ENCODE peak calls at places on chromosomes 3 and 15, in nine cellular contexts. One of them, this sample, is unnamed.

GRCh38 chr15:41474941-41475340 is 18.7 kb upstream of the ITPKA start:
- DNase-seq in HuH-7: no peak
- DNase-seq in HuH-7.5: no peak
- DNase-seq in mucosa of descending colon: no peak
- DNase-seq in HS-27A: no peak
- DNase-seq in bronchial epithelial cell: no peak
- DNase-seq in stimulated activated CD8-positive, alpha-beta memory T cell treated with anti-CD3 and anti-CD28 coated beads, Interleukin-7, amount 100 ng/mL, for 24 hours: no peak
- DNase-seq in ovary: no peak
- DNase-seq in T-helper 1 cell: no peak
- DNase-seq in this sample: no peak

GRCh38 chr3:132090921-132091320 is 56.1 kb upstream of the CPNE4 start:
- DNase-seq in HuH-7: no peak
- DNase-seq in HuH-7.5: no peak
- DNase-seq in mucosa of descending colon: no peak
- DNase-seq in HS-27A: no peak
- DNase-seq in bronchial epithelial cell: peak
- DNase-seq in stimulated activated CD8-positive, alpha-beta memory T cell treated with anti-CD3 and anti-CD28 coated beads, Interleukin-7, amount 100 ng/mL, for 24 hours: no peak
- DNase-seq in ovary: no peak
- DNase-seq in T-helper 1 cell: no peak
- DNase-seq in this sample: no peak

GRCh38 chr15:45184562-45185041 is 3.2 kb downstream of the SHF start:
- DNase-seq in HuH-7: no peak
- DNase-seq in HuH-7.5: no peak
- DNase-seq in mucosa of descending colon: no peak
- DNase-seq in HS-27A: no peak
- DNase-seq in bronchial epithelial cell: no peak
- DNase-seq in stimulated activated CD8-positive, alpha-beta memory T cell treated with anti-CD3 and anti-CD28 coated beads, Interleukin-7, amount 100 ng/mL, for 24 hours: no peak
- DNase-seq in ovary: no peak
- DNase-seq in T-helper 1 cell: no peak
- DNase-seq in this sample: no peak

GRCh38 chr3:30098206-30098605 is 508.2 kb upstream of the TGFBR2 start:
- DNase-seq in HuH-7: no peak
- DNase-seq in HuH-7.5: no peak
- DNase-seq in mucosa of descending colon: no peak
- DNase-seq in HS-27A: no peak
- DNase-seq in bronchial epithelial cell: peak
- DNase-seq in stimulated activated CD8-positive, alpha-beta memory T cell treated with anti-CD3 and anti-CD28 coated beads, Interleukin-7, amount 100 ng/mL, for 24 hours: no peak
- DNase-seq in ovary: no peak
- DNase-seq in T-helper 1 cell: no peak
- DNase-seq in this sample: no peak

GRCh38 chr15:39269352-39269751 is 311.5 kb upstream of the THBS1 start:
- DNase-seq in HuH-7: no peak
- DNase-seq in HuH-7.5: no peak
- DNase-seq in mucosa of descending colon: no peak
- DNase-seq in HS-27A: no peak
- DNase-seq in bronchial epithelial cell: no peak
- DNase-seq in stimulated activated CD8-positive, alpha-beta memory T cell treated with anti-CD3 and anti-CD28 coated beads, Interleukin-7, amount 100 ng/mL, for 24 hours: no peak
- DNase-seq in ovary: no peak
- DNase-seq in T-helper 1 cell: no peak
- DNase-seq in this sample: no peak

GRCh38 chr3:81789686-81790085 is 28.2 kb upstream of the GBE1 start:
- DNase-seq in HuH-7: no peak
- DNase-seq in HuH-7.5: no peak
- DNase-seq in mucosa of descending colon: no peak
- DNase-seq in HS-27A: no peak
- DNase-seq in bronchial epithelial cell: no peak
- DNase-seq in stimulated activated CD8-positive, alpha-beta memory T cell treated with anti-CD3 and anti-CD28 coated beads, Interleukin-7, amount 100 ng/mL, for 24 hours: no peak
- DNase-seq in ovary: no peak
- DNase-seq in T-helper 1 cell: no peak
- DNase-seq in this sample: no peak

GRCh38 chr3:195007151-195007550 is 263.8 kb downstream of the XXYLT1 start:
- DNase-seq in HuH-7: no peak
- DNase-seq in HuH-7.5: no peak
- DNase-seq in mucosa of descending colon: no peak
- DNase-seq in HS-27A: no peak
- DNase-seq in bronchial epithelial cell: no peak
- DNase-seq in stimulated activated CD8-positive, alpha-beta memory T cell treated with anti-CD3 and anti-CD28 coated beads, Interleukin-7, amount 100 ng/mL, for 24 hours: no peak
- DNase-seq in ovary: no peak
- DNase-seq in T-helper 1 cell: no peak
- DNase-seq in this sample: no peak

GRCh38 chr15:48975713-48976419 is 12.1 kb upstream of the SHC4 start:
- DNase-seq in HuH-7: peak
- DNase-seq in HuH-7.5: peak
- DNase-seq in mucosa of descending colon: peak
- DNase-seq in HS-27A: peak
- DNase-seq in bronchial epithelial cell: peak
- DNase-seq in stimulated activated CD8-positive, alpha-beta memory T cell treated with anti-CD3 and anti-CD28 coated beads, Interleukin-7, amount 100 ng/mL, for 24 hours: peak
- DNase-seq in ovary: peak
- DNase-seq in T-helper 1 cell: peak
- DNase-seq in this sample: peak

GRCh38 chr15:23401627-23402026 is 45.4 kb downstream of the GOLGA6L2 start:
- DNase-seq in HuH-7: no peak
- DNase-seq in HuH-7.5: no peak
- DNase-seq in mucosa of descending colon: no peak
- DNase-seq in HS-27A: no peak
- DNase-seq in bronchial epithelial cell: no peak
- DNase-seq in stimulated activated CD8-positive, alpha-beta memory T cell treated with anti-CD3 and anti-CD28 coated beads, Interleukin-7, amount 100 ng/mL, for 24 hours: no peak
- DNase-seq in ovary: no peak
- DNase-seq in T-helper 1 cell: no peak
- DNase-seq in this sample: no peak

GRCh38 chr3:53109822-53110771 is 20.1 kb downstream of the RFT1 start:
- DNase-seq in HuH-7: peak
- DNase-seq in HuH-7.5: no peak
- DNase-seq in mucosa of descending colon: no peak
- DNase-seq in HS-27A: no peak
- DNase-seq in bronchial epithelial cell: peak
- DNase-seq in stimulated activated CD8-positive, alpha-beta memory T cell treated with anti-CD3 and anti-CD28 coated beads, Interleukin-7, amount 100 ng/mL, for 24 hours: no peak
- DNase-seq in ovary: peak
- DNase-seq in T-helper 1 cell: no peak
- DNase-seq in this sample: peak

GRCh38 chr15:96052572-96053038 is 277.9 kb upstream of the NR2F2 start:
- DNase-seq in HuH-7: no peak
- DNase-seq in HuH-7.5: no peak
- DNase-seq in mucosa of descending colon: no peak
- DNase-seq in HS-27A: no peak
- DNase-seq in bronchial epithelial cell: no peak
- DNase-seq in stimulated activated CD8-positive, alpha-beta memory T cell treated with anti-CD3 and anti-CD28 coated beads, Interleukin-7, amount 100 ng/mL, for 24 hours: no peak
- DNase-seq in ovary: no peak
- DNase-seq in T-helper 1 cell: no peak
- DNase-seq in this sample: no peak

GRCh38 chr15:57218826-57219576 is 157.3 kb upstream of the CGNL1 start:
- DNase-seq in HuH-7: no peak
- DNase-seq in HuH-7.5: no peak
- DNase-seq in mucosa of descending colon: no peak
- DNase-seq in HS-27A: no peak
- DNase-seq in bronchial epithelial cell: peak
- DNase-seq in stimulated activated CD8-positive, alpha-beta memory T cell treated with anti-CD3 and anti-CD28 coated beads, Interleukin-7, amount 100 ng/mL, for 24 hours: no peak
- DNase-seq in ovary: no peak
- DNase-seq in T-helper 1 cell: no peak
- DNase-seq in this sample: no peak

GRCh38 chr15:66148187-66148586 is 105.4 kb downstream of the MEGF11 start:
- DNase-seq in HuH-7: no peak
- DNase-seq in HuH-7.5: no peak
- DNase-seq in mucosa of descending colon: no peak
- DNase-seq in HS-27A: no peak
- DNase-seq in bronchial epithelial cell: no peak
- DNase-seq in stimulated activated CD8-positive, alpha-beta memory T cell treated with anti-CD3 and anti-CD28 coated beads, Interleukin-7, amount 100 ng/mL, for 24 hours: no peak
- DNase-seq in ovary: no peak
- DNase-seq in T-helper 1 cell: no peak
- DNase-seq in this sample: no peak

GRCh38 chr3:102225407-102226132 is 209.2 kb upstream of the ZPLD1 start:
- DNase-seq in HuH-7: peak
- DNase-seq in HuH-7.5: peak
- DNase-seq in mucosa of descending colon: no peak
- DNase-seq in HS-27A: peak
- DNase-seq in bronchial epithelial cell: peak
- DNase-seq in stimulated activated CD8-positive, alpha-beta memory T cell treated with anti-CD3 and anti-CD28 coated beads, Interleukin-7, amount 100 ng/mL, for 24 hours: no peak
- DNase-seq in ovary: no peak
- DNase-seq in T-helper 1 cell: no peak
- DNase-seq in this sample: no peak

GRCh38 chr15:80404719-80405553 is 754 bp downstream of the ARNT2 start:
- DNase-seq in HuH-7: no peak
- DNase-seq in HuH-7.5: peak
- DNase-seq in mucosa of descending colon: peak
- DNase-seq in HS-27A: peak
- DNase-seq in bronchial epithelial cell: no peak
- DNase-seq in stimulated activated CD8-positive, alpha-beta memory T cell treated with anti-CD3 and anti-CD28 coated beads, Interleukin-7, amount 100 ng/mL, for 24 hours: no peak
- DNase-seq in ovary: peak
- DNase-seq in T-helper 1 cell: no peak
- DNase-seq in this sample: no peak

GRCh38 chr15:29050870-29051269 is 165.1 kb downstream of the APBA2 start:
- DNase-seq in HuH-7: no peak
- DNase-seq in HuH-7.5: no peak
- DNase-seq in mucosa of descending colon: no peak
- DNase-seq in HS-27A: no peak
- DNase-seq in bronchial epithelial cell: no peak
- DNase-seq in stimulated activated CD8-positive, alpha-beta memory T cell treated with anti-CD3 and anti-CD28 coated beads, Interleukin-7, amount 100 ng/mL, for 24 hours: no peak
- DNase-seq in ovary: no peak
- DNase-seq in T-helper 1 cell: no peak
- DNase-seq in this sample: no peak

GRCh38 chr3:187264051-187264450 is 27.5 kb downstream of the MASP1 start:
- DNase-seq in HuH-7: peak
- DNase-seq in HuH-7.5: peak
- DNase-seq in mucosa of descending colon: no peak
- DNase-seq in HS-27A: no peak
- DNase-seq in bronchial epithelial cell: peak
- DNase-seq in stimulated activated CD8-positive, alpha-beta memory T cell treated with anti-CD3 and anti-CD28 coated beads, Interleukin-7, amount 100 ng/mL, for 24 hours: no peak
- DNase-seq in ovary: no peak
- DNase-seq in T-helper 1 cell: no peak
- DNase-seq in this sample: no peak

GRCh38 chr15:73968461-73968860 is 23.6 kb downstream of the STOML1 start:
- DNase-seq in HuH-7: no peak
- DNase-seq in HuH-7.5: no peak
- DNase-seq in mucosa of descending colon: no peak
- DNase-seq in HS-27A: no peak
- DNase-seq in bronchial epithelial cell: no peak
- DNase-seq in stimulated activated CD8-positive, alpha-beta memory T cell treated with anti-CD3 and anti-CD28 coated beads, Interleukin-7, amount 100 ng/mL, for 24 hours: no peak
- DNase-seq in ovary: no peak
- DNase-seq in T-helper 1 cell: no peak
- DNase-seq in this sample: no peak

GRCh38 chr3:52456169-52456799 is 880 bp downstream of the NISCH start:
- DNase-seq in HuH-7: no peak
- DNase-seq in HuH-7.5: no peak
- DNase-seq in mucosa of descending colon: no peak
- DNase-seq in HS-27A: no peak
- DNase-seq in bronchial epithelial cell: no peak
- DNase-seq in stimulated activated CD8-positive, alpha-beta memory T cell treated with anti-CD3 and anti-CD28 coated beads, Interleukin-7, amount 100 ng/mL, for 24 hours: no peak
- DNase-seq in ovary: no peak
- DNase-seq in T-helper 1 cell: no peak
- DNase-seq in this sample: no peak

GRCh38 chr15:84588053-84588874 is 12.5 kb upstream of the ZSCAN2 start:
- DNase-seq in HuH-7: peak
- DNase-seq in HuH-7.5: peak
- DNase-seq in mucosa of descending colon: peak
- DNase-seq in HS-27A: no peak
- DNase-seq in bronchial epithelial cell: peak
- DNase-seq in stimulated activated CD8-positive, alpha-beta memory T cell treated with anti-CD3 and anti-CD28 coated beads, Interleukin-7, amount 100 ng/mL, for 24 hours: peak
- DNase-seq in ovary: peak
- DNase-seq in T-helper 1 cell: peak
- DNase-seq in this sample: peak

GRCh38 chr3:126460386-126460785 is 15.3 kb downstream of the ZXDC start:
- DNase-seq in HuH-7: no peak
- DNase-seq in HuH-7.5: no peak
- DNase-seq in mucosa of descending colon: no peak
- DNase-seq in HS-27A: no peak
- DNase-seq in bronchial epithelial cell: no peak
- DNase-seq in stimulated activated CD8-positive, alpha-beta memory T cell treated with anti-CD3 and anti-CD28 coated beads, Interleukin-7, amount 100 ng/mL, for 24 hours: no peak
- DNase-seq in ovary: no peak
- DNase-seq in T-helper 1 cell: no peak
- DNase-seq in this sample: no peak

GRCh38 chr15:51281368-51281967 is 56.9 kb downstream of the CYP19A1 start:
- DNase-seq in HuH-7: peak
- DNase-seq in HuH-7.5: peak
- DNase-seq in mucosa of descending colon: peak
- DNase-seq in HS-27A: peak
- DNase-seq in bronchial epithelial cell: peak
- DNase-seq in stimulated activated CD8-positive, alpha-beta memory T cell treated with anti-CD3 and anti-CD28 coated beads, Interleukin-7, amount 100 ng/mL, for 24 hours: no peak
- DNase-seq in ovary: no peak
- DNase-seq in T-helper 1 cell: no peak
- DNase-seq in this sample: no peak

GRCh38 chr15:55587321-55588069 is 650 bp downstream of the PYGO1 start:
- DNase-seq in HuH-7: peak
- DNase-seq in HuH-7.5: no peak
- DNase-seq in mucosa of descending colon: no peak
- DNase-seq in HS-27A: no peak
- DNase-seq in bronchial epithelial cell: no peak
- DNase-seq in stimulated activated CD8-positive, alpha-beta memory T cell treated with anti-CD3 and anti-CD28 coated beads, Interleukin-7, amount 100 ng/mL, for 24 hours: no peak
- DNase-seq in ovary: peak
- DNase-seq in T-helper 1 cell: no peak
- DNase-seq in this sample: peak

GRCh38 chr15:31352283-31352880 is 25.7 kb downstream of the KLF13 start:
- DNase-seq in HuH-7: no peak
- DNase-seq in HuH-7.5: no peak
- DNase-seq in mucosa of descending colon: no peak
- DNase-seq in HS-27A: no peak
- DNase-seq in bronchial epithelial cell: no peak
- DNase-seq in stimulated activated CD8-positive, alpha-beta memory T cell treated with anti-CD3 and anti-CD28 coated beads, Interleukin-7, amount 100 ng/mL, for 24 hours: no peak
- DNase-seq in ovary: no peak
- DNase-seq in T-helper 1 cell: no peak
- DNase-seq in this sample: no peak

GRCh38 chr15:101458908-101459578 is 30.5 kb downstream of the PCSK6 start:
- DNase-seq in HuH-7: peak
- DNase-seq in HuH-7.5: no peak
- DNase-seq in mucosa of descending colon: no peak
- DNase-seq in HS-27A: no peak
- DNase-seq in bronchial epithelial cell: no peak
- DNase-seq in stimulated activated CD8-positive, alpha-beta memory T cell treated with anti-CD3 and anti-CD28 coated beads, Interleukin-7, amount 100 ng/mL, for 24 hours: no peak
- DNase-seq in ovary: no peak
- DNase-seq in T-helper 1 cell: no peak
- DNase-seq in this sample: no peak

GRCh38 chr3:172782235-172782634 is 31.7 kb downstream of the ECT2 start:
- DNase-seq in HuH-7: no peak
- DNase-seq in HuH-7.5: no peak
- DNase-seq in mucosa of descending colon: no peak
- DNase-seq in HS-27A: no peak
- DNase-seq in bronchial epithelial cell: no peak
- DNase-seq in stimulated activated CD8-positive, alpha-beta memory T cell treated with anti-CD3 and anti-CD28 coated beads, Interleukin-7, amount 100 ng/mL, for 24 hours: no peak
- DNase-seq in ovary: no peak
- DNase-seq in T-helper 1 cell: no peak
- DNase-seq in this sample: no peak

GRCh38 chr3:121998030-121998580 is 23.9 kb downstream of the ILDR1 start:
- DNase-seq in HuH-7: no peak
- DNase-seq in HuH-7.5: no peak
- DNase-seq in mucosa of descending colon: no peak
- DNase-seq in HS-27A: no peak
- DNase-seq in bronchial epithelial cell: peak
- DNase-seq in stimulated activated CD8-positive, alpha-beta memory T cell treated with anti-CD3 and anti-CD28 coated beads, Interleukin-7, amount 100 ng/mL, for 24 hours: no peak
- DNase-seq in ovary: no peak
- DNase-seq in T-helper 1 cell: no peak
- DNase-seq in this sample: no peak

GRCh38 chr3:186137051-186137685 is 28.3 kb upstream of the ETV5 start:
- DNase-seq in HuH-7: no peak
- DNase-seq in HuH-7.5: no peak
- DNase-seq in mucosa of descending colon: no peak
- DNase-seq in HS-27A: no peak
- DNase-seq in bronchial epithelial cell: no peak
- DNase-seq in stimulated activated CD8-positive, alpha-beta memory T cell treated with anti-CD3 and anti-CD28 coated beads, Interleukin-7, amount 100 ng/mL, for 24 hours: no peak
- DNase-seq in ovary: no peak
- DNase-seq in T-helper 1 cell: no peak
- DNase-seq in this sample: no peak

GRCh38 chr15:41954036-41954435 is 18.3 kb downstream of the EHD4 start:
- DNase-seq in HuH-7: no peak
- DNase-seq in HuH-7.5: no peak
- DNase-seq in mucosa of descending colon: no peak
- DNase-seq in HS-27A: no peak
- DNase-seq in bronchial epithelial cell: no peak
- DNase-seq in stimulated activated CD8-positive, alpha-beta memory T cell treated with anti-CD3 and anti-CD28 coated beads, Interleukin-7, amount 100 ng/mL, for 24 hours: no peak
- DNase-seq in ovary: no peak
- DNase-seq in T-helper 1 cell: no peak
- DNase-seq in this sample: no peak

GRCh38 chr3:125150525-125151436 is 61.8 kb downstream of the SLC12A8 start:
- DNase-seq in HuH-7: peak
- DNase-seq in HuH-7.5: peak
- DNase-seq in mucosa of descending colon: no peak
- DNase-seq in HS-27A: no peak
- DNase-seq in bronchial epithelial cell: peak
- DNase-seq in stimulated activated CD8-positive, alpha-beta memory T cell treated with anti-CD3 and anti-CD28 coated beads, Interleukin-7, amount 100 ng/mL, for 24 hours: peak
- DNase-seq in ovary: no peak
- DNase-seq in T-helper 1 cell: no peak
- DNase-seq in this sample: peak

GRCh38 chr15:58510715-58511465 is 79.1 kb downstream of the LIPC start:
- DNase-seq in HuH-7: no peak
- DNase-seq in HuH-7.5: no peak
- DNase-seq in mucosa of descending colon: no peak
- DNase-seq in HS-27A: no peak
- DNase-seq in bronchial epithelial cell: peak
- DNase-seq in stimulated activated CD8-positive, alpha-beta memory T cell treated with anti-CD3 and anti-CD28 coated beads, Interleukin-7, amount 100 ng/mL, for 24 hours: no peak
- DNase-seq in ovary: no peak
- DNase-seq in T-helper 1 cell: no peak
- DNase-seq in this sample: no peak

This sample was measured in T follicular helper cell.